ENCODE peak calls at places on chromosomes 5 and 9, in eight cellular contexts. B, J, X, Q, D, A, K and U are unnamed samples.

GRCh38 chr5:176373100-176373818 is 8.0 kb downstream of the ARL10 start:
- DNase-seq in B (no peak), J (peak), X (no peak), Q (no peak), D (no peak), A (no peak), K (no peak), U (no peak)

GRCh38 chr9:136803551-136804508 is 3.9 kb upstream of the RABL6 start:
- DNase-seq in B (no peak), J (no peak), X (no peak), Q (no peak), D (no peak), A (no peak), K (no peak), U (no peak)

GRCh38 chr5:36521838-36522745 is 84.3 kb upstream of the SLC1A3 start:
- DNase-seq in B (no peak), J (peak), X (no peak), Q (no peak), D (no peak), A (no peak), K (no peak), U (no peak)

GRCh38 chr5:165143727-165144210 is 1638.3 kb downstream of the MAT2B start:
- DNase-seq in B (no peak), J (no peak), X (no peak), Q (no peak), D (no peak), A (no peak), K (no peak), U (no peak)

GRCh38 chr9:113026200-113026599 is 14.2 kb upstream of the ZNF883 start:
- DNase-seq in B (no peak), J (no peak), X (no peak), Q (no peak), D (no peak), A (no peak), K (peak), U (no peak)

GRCh38 chr5:40071870-40072269 is 607.8 kb upstream of the PTGER4 start:
- DNase-seq in B (no peak), J (no peak), X (no peak), Q (no peak), D (no peak), A (no peak), K (no peak), U (no peak)

GRCh38 chr5:66807743-66808142 is 211.6 kb downstream of the MAST4 start:
- DNase-seq in B (no peak), J (no peak), X (peak), Q (peak), D (no peak), A (no peak), K (no peak), U (no peak)

GRCh38 chr5:24712947-24713346 is 68.2 kb upstream of the CDH10 start:
- DNase-seq in B (no peak), J (no peak), X (no peak), Q (no peak), D (no peak), A (no peak), K (no peak), U (no peak)

GRCh38 chr5:178111925-178112324 is 1.4 kb upstream of the N4BP3 start:
- DNase-seq in B (no peak), J (no peak), X (no peak), Q (no peak), D (no peak), A (no peak), K (no peak), U (no peak)

GRCh38 chr9:134253596-134254205 is 72.6 kb upstream of the RXRA start:
- DNase-seq in B (no peak), J (no peak), X (no peak), Q (no peak), D (no peak), A (no peak), K (no peak), U (no peak)